ENCODE peak calls at places on chromosomes 3 and 15, in six cellular contexts. Q is OCI-LY7; A is body of pancreas; X is heart left ventricle; M is uterus; C is CD8-positive, alpha-beta memory T cell. Z is an unnamed sample.

GRCh38 chr15:41561777-41562145 is 2.7 kb downstream of the TYRO3 start:
- DNase-seq in A (no peak), Q (no peak), X (peak; percentile 55), C (no peak), M (peak; percentile 83), Z (no peak)

GRCh38 chr3:172760406-172760805 is 9.9 kb downstream of the ECT2 start:
- DNase-seq in X (no peak), M (no peak), C (no peak), A (no peak), Q (no peak), Z (no peak)

GRCh38 chr3:149717391-149718056 is 34.8 kb downstream of the COMMD2 start:
- DNase-seq in Q (peak; percentile 39), M (peak; percentile 75), A (peak; percentile 53), X (peak; percentile 42), C (no peak), Z (peak; percentile 88)

GRCh38 chr15:92645051-92645631 is 10.4 kb downstream of the FAM174B start:
- DNase-seq in C (no peak), X (no peak), Q (no peak), A (no peak), M (no peak), Z (no peak)

GRCh38 chr15:85748729-85749128 is 46.0 kb downstream of the KLHL25 start:
- DNase-seq in C (no peak), X (no peak), A (peak; percentile 10), M (peak; percentile 52), Q (no peak), Z (no peak)

GRCh38 chr3:8491750-8492149 is 9.9 kb upstream of the LMCD1 start:
- DNase-seq in X (no peak), Q (no peak), M (peak; percentile 43), C (no peak), A (peak; percentile 16), Z (no peak)

GRCh38 chr3:77038928-77039605 is 832 bp upstream of the ROBO2 start:
- DNase-seq in Q (no peak), A (no peak), X (no peak), M (no peak), C (no peak), Z (peak; percentile 14)

GRCh38 chr3:183538475-183538874 is 17.0 kb downstream of the KLHL6 start:
- DNase-seq in X (no peak), C (no peak), Q (no peak), M (no peak), A (no peak), Z (no peak)

GRCh38 chr3:113673593-113673992 is 22.8 kb downstream of the USF3 start:
- DNase-seq in Q (no peak), X (no peak), C (no peak), M (no peak), A (no peak), Z (no peak)

GRCh38 chr3:138944136-138944658 is 2.7 kb downstream of the FOXL2 start:
- DNase-seq in X (no peak), Q (no peak), M (no peak), A (no peak), C (no peak), Z (no peak)

DNA sequence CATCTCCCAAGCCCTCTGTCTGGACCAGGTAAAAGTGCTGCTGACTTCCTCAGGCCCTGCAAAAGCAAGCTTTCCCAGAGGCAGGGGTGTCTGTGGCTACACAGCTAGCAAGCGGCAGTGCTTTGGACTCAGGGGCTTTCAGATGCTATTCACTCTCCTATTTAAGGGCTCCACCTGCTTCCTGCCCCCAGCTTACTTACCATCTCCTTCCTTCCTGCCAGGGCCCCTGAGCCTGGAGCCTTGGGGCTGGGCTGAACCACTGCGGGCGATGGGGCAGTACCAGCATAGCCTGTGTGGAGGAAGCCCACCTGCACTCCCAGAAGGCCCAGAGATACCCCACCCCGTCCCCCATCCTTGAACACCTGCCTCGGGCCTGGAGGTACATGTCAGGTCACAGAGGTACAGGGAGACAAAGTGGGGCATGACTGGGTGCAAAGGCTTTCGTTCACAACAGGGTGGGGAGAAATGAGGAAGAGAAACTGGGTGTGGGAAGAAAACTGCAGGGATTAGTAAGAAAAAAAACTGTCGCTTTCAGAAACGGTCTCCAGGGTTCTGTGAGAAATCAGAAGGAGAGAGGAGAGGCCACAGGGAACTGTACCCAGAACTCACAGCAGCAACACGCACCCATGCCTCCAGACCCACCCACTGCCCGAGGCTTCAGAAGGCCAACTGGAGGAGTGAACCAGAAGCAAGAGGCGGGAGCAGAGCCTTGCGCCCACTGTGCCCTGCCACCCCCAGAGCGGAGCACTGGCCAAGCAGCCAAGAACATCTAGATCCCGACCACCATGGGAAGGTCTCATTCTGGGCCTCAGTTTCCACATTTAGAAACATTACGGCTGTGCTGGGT is 49.5 kb downstream of the CCDC12 start:
- DNase-seq in X (no peak), A (peak; percentile 11), Q (peak; percentile 96), C (no peak), M (no peak), Z (no peak)
- H3K4me1 ChIP-seq in X (peaks cover 59% of the 10 kb centered on the region), A (peaks cover 65% of the 10 kb centered on the region), Q (peaks cover 86% of the 10 kb centered on the region), C (peaks cover 59% of the 10 kb centered on the region), M (peaks cover 20% of the 10 kb centered on the region), Z (peaks cover 31% of the 10 kb centered on the region)

GRCh38 chr15:38088971-38089370 is 154.5 kb downstream of the TMCO5A start:
- DNase-seq in C (no peak), Q (no peak), M (no peak), A (no peak), X (no peak), Z (no peak)
- H3K27ac ChIP-seq in C (no peak overlapping the region), Q (no peak overlapping the region), M (no peak overlapping the region), A (no peak overlapping the region), X (no peak overlapping the region), Z (no peak overlapping the region)

GRCh38 chr3:15800780-15801179 is 3.0 kb upstream of the ANKRD28 start:
- DNase-seq in Q (no peak), A (no peak), X (no peak), C (no peak), M (no peak), Z (no peak)

GRCh38 chr3:15800327-15800726 is 2.5 kb upstream of the ANKRD28 start:
- DNase-seq in X (no peak), Q (no peak), M (no peak), C (no peak), A (no peak), Z (no peak)

GRCh38 chr3:15796771-15797599 is 794 bp downstream of the ANKRD28 start:
- DNase-seq in C (no peak), Q (no peak), A (no peak), X (no peak), M (no peak), Z (peak; percentile 8)

GRCh38 chr3:15797600-15798303 is at the start of gene ANKRD28:
- DNase-seq in X (no peak), Q (peak; percentile 37), A (no peak), C (no peak), M (no peak), Z (peak; percentile 95)

DNA sequence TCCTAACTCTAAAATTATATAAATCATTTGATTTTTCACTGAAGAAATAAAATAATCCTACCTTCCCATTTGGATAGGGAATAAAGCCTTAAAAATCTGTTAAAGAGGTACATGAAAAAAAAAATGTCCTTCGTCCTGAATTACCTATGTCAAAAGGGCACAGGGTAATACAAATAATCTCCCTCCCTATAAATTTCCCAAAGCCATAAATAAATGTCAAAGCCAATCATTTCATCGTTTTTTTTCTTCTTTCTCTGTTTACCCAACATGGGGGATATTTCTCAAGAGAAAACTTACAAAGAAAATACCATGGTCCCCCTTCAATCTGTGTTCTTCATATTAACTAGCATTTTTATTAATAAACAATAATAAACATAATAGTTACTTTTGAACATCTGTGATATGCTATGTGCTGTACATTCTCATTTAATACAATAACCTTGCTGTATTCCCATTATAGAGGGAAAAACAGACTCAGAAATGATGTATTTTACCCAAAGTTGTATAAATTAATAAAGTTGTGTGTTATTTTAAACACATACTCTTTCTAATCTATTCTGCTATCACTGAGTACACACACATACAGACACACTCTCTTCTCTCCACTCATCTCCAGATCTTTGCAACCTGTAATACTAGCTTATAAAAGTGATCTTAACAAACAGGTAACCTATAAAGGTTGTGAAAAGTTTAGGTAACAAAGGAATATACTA is 910 bp upstream of the ANKRD28 start:
- DNase-seq in M (no peak), X (no peak), C (no peak), A (no peak), Q (no peak), Z (no peak)
- H3K4me1 ChIP-seq in M (no peaks in the 10 kb centered on the region), X (no peaks in the 10 kb centered on the region), C (peaks cover 57% of the 10 kb centered on the region), A (peaks cover 63% of the 10 kb centered on the region), Q (peaks cover 37% of the 10 kb centered on the region), Z (peaks cover 16% of the 10 kb centered on the region)

DNA sequence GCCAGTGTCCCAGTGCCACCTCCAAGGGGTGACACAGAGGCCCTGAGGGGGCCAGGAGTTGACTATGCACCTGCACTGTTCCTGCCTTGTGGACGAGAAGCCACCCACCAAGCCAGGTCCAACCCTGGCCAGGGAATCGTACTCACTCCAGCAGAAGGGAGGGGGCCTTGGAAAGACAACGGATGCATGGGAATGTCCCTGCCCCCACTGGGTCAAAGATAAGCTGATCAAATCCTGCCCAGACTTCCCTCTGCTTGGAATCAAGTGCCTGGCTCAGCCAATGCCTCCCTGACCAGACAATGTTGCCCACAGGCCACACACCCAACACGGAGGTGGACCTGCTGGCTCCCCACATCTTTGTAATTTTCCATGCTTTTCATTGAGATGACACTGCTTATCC is 23.9 kb downstream of the CACNA2D2 start:
- DNase-seq in M (no peak), C (no peak), A (no peak), X (no peak), Q (no peak), Z (no peak)
- H3K27ac ChIP-seq in M (no peak overlapping the region), C (no peak overlapping the region), A (no peak overlapping the region), X (no peak overlapping the region), Q (no peak overlapping the region), Z (no peak overlapping the region)

GRCh38 chr3:186939536-186939935 is 9.2 kb downstream of the ST6GAL1 start:
- DNase-seq in X (no peak), Q (peak; percentile 60), M (no peak), A (no peak), C (no peak), Z (no peak)
- H3K4me1 ChIP-seq in X (peaks cover 38% of the 10 kb centered on the region), Q (peaks cover 54% of the 10 kb centered on the region), M (no peaks in the 10 kb centered on the region), A (peaks cover 8% of the 10 kb centered on the region), C (peaks cover 20% of the 10 kb centered on the region), Z (peaks cover 47% of the 10 kb centered on the region)

DNA sequence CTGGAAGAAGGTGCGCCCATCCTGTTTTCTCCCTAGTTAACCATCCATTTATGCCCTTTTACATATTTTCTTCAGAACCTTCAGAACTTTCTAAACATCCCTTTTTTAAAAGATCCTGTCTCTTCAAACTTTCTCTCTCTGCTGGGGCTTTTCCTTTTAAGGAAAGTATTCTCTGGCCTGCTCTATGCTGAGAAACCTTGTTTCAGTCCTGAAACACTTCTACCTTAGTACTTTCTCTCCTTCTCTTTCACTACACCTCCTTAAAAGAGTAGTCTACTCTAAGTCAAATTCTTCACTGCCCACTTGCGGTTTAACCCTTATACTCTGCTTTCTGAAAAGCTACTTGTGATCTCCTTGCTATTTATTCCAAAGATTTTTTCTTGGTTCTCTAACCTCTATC is 65.6 kb upstream of the SLC12A8 start:
- DNase-seq in Q (no peak), M (no peak), C (no peak), A (no peak), X (no peak), Z (no peak)
- H3K27ac ChIP-seq in Q (no peak overlapping the region), M (no peak overlapping the region), C (no peak overlapping the region), A (no peak overlapping the region), X (no peak overlapping the region), Z (peak overlapping the region; percentile 5)

DNA sequence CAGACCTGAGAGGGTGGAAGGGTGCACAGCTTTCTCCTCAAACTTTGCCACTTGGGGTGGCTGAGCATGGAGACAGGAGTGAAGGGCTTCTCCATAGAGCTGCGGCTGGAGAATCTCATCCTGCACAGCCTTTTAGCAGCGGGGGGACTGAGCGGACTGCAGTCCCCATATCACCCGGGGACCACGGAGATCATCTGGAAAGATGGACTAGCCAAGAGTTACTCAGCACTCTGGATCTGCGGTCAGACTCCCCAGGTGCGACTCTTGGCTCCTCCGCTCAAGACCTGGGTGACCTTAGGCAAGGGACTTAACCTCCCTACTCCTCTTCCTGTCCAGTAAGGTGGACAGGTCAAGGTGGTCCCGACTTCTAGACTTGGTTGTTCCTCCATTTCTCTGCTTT is 125.8 kb upstream of the MEF2A start:
- DNase-seq in A (no peak), C (no peak), Q (no peak), M (no peak), X (no peak), Z (no peak)
- H3K4me1 ChIP-seq in A (peaks cover 14% of the 10 kb centered on the region), C (peaks cover 40% of the 10 kb centered on the region), Q (no peaks in the 10 kb centered on the region), M (peaks cover 34% of the 10 kb centered on the region), X (peaks cover 35% of the 10 kb centered on the region), Z (peaks cover 7% of the 10 kb centered on the region)

Z was measured in cardiac muscle cell.